ENCODE peak calls at places on chromosomes 12 and 14, in seven cellular contexts. M is MM.1S, O is foreskin fibroblast, A is cardiac fibroblast, L is A549, U is fibroblast of pulmonary artery, F is AG04450. Y is an unnamed sample.

GRCh38 chr12:132170094-132170636 is 25.9 kb downstream of the NOC4L start:
- DNase-seq in F (no peak), A (peak; percentile 47), L (no peak), M (no peak), O (peak; percentile 43), U (peak; percentile 70), Y (no peak)

GRCh38 chr14:28763914-28764848 is 2.4 kb upstream of the FOXG1 start:
- DNase-seq in M (no peak), O (no peak), L (no peak), U (no peak), F (no peak), A (no peak), Y (no peak)

GRCh38 chr14:20697273-20698017 is 8.9 kb downstream of the ANG start:
- DNase-seq in F (no peak), M (peak; percentile 53), L (peak; percentile 67), A (peak; percentile 88), U (peak; percentile 85), O (peak; percentile 65), Y (peak; percentile 30)

GRCh38 chr14:89669209-89669608 is 252.2 kb upstream of the FOXN3 start:
- DNase-seq in U (no peak), F (no peak), A (no peak), L (no peak), O (no peak), M (no peak), Y (no peak)

GRCh38 chr12:109680521-109681030 is 33.0 kb upstream of the FAM222A start:
- DNase-seq in U (no peak), O (no peak), L (no peak), F (no peak), M (no peak), A (no peak), Y (no peak)

GRCh38 chr14:38500125-38500524 is 244.2 kb upstream of the CLEC14A start:
- DNase-seq in A (peak; percentile 21), F (no peak), U (peak; percentile 69), M (no peak), O (no peak), L (no peak), Y (no peak)

GRCh38 chr12:130715996-130716917 is at the start of gene RIMBP2:
- DNase-seq in F (no peak), M (no peak), U (peak; percentile 8), O (peak; percentile 8), L (no peak), A (peak; percentile 52), Y (no peak)

GRCh38 chr12:80580254-80580653 is 127.2 kb upstream of the MYF6 start:
- DNase-seq in O (peak; percentile 83), M (no peak), U (peak; percentile 76), A (peak; percentile 95), L (no peak), F (peak; percentile 80), Y (peak; percentile 91)

GRCh38 chr12:125081427-125081826 is 16.2 kb downstream of the AACS start:
- DNase-seq in U (no peak), L (no peak), O (no peak), F (no peak), A (no peak), M (no peak), Y (no peak)

GRCh38 chr12:10965511-10965910 is 21.2 kb downstream of the TAS2R50 start:
- DNase-seq in F (no peak), O (no peak), U (no peak), M (no peak), L (no peak), A (no peak), Y (no peak)

GRCh38 chr12:109308534-109309440 is at the start of gene FOXN4:
- DNase-seq in M (no peak), L (peak; percentile 43), F (no peak), A (no peak), O (no peak), U (no peak), Y (no peak)

GRCh38 chr12:96493101-96493500 is 3.7 kb downstream of the CFAP54 start:
- DNase-seq in L (no peak), O (no peak), U (peak; percentile 45), M (no peak), F (no peak), A (peak; percentile 70), Y (no peak)

GRCh38 chr12:130576286-130576933 is 139.7 kb downstream of the RIMBP2 start:
- DNase-seq in F (no peak), M (no peak), U (no peak), O (no peak), L (no peak), A (no peak), Y (no peak)

GRCh38 chr12:26810330-26810729 is 22.7 kb downstream of the ITPR2 start:
- DNase-seq in M (no peak), O (peak; percentile 67), U (peak; percentile 85), A (peak; percentile 76), F (no peak), L (no peak), Y (no peak)

GRCh38 chr14:95841680-95842079 is 35.0 kb upstream of the TUNAR start:
- DNase-seq in A (no peak), O (no peak), M (no peak), F (no peak), U (no peak), L (no peak), Y (no peak)

GRCh38 chr14:101719708-101720107 is 41.8 kb upstream of the PPP2R5C start:
- DNase-seq in O (no peak), L (no peak), U (no peak), F (no peak), A (no peak), M (no peak), Y (no peak)

GRCh38 chr12:68349083-68349700 is 17.0 kb upstream of the MDM1 start:
- DNase-seq in A (no peak), M (no peak), O (no peak), L (no peak), F (no peak), U (no peak), Y (no peak)

GRCh38 chr12:68348419-68348818 is 16.3 kb upstream of the MDM1 start:
- DNase-seq in L (no peak), M (no peak), F (no peak), U (no peak), A (no peak), O (no peak), Y (no peak)

GRCh38 chr12:68350753-68351152 is 18.6 kb upstream of the MDM1 start:
- DNase-seq in U (no peak), O (peak; percentile 32), F (no peak), M (no peak), A (peak; percentile 63), L (no peak), Y (no peak)

GRCh38 chr12:68352067-68352466 is 19.9 kb upstream of the MDM1 start:
- DNase-seq in U (no peak), O (peak; percentile 41), L (no peak), F (no peak), A (no peak), M (no peak), Y (no peak)

DNA sequence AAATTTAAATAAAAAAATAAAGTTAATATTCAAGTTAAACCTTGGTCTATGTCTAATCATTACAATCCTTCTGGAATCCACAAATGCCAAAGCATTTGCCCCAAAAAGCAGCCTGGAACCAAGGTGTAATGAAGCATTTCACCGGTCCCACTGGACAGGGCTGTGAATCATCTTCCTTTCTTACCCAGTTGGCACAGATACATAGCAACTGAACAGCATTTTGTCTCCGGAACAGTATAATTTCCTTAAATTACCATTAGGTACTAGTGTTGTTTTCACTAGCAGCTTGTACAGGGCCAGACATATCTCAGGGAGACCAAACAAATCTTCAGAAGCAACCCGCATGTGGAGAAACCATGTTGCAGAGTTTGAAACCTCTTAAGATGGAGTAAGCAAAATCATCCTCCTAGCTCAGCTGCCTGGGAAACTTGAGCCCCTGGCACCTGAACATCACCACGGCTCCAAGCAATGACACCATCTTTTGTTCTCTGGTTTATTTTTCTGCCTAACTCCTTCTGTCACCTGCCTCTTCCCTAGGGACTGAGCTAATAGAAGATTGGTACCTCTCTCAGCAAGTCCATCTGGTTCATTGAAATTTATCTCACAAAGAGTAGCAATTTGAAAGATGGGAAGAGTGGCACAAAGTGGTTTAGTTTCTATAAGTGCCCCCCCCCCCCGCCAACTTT is 17.9 kb upstream of the MDM1 start:
- DNase-seq in O (no peak), L (no peak), F (no peak), M (no peak), U (no peak), A (no peak), Y (no peak)
- H3K4me3 ChIP-seq in O (no peak overlapping the region), L (no peak overlapping the region), F (no peak overlapping the region), M (no peak overlapping the region), U (no peak overlapping the region), A (no peak overlapping the region), Y (no peak overlapping the region)

GRCh38 chr14:49950275-49951250 is 57.7 kb downstream of the ARF6 start:
- DNase-seq in A (peak; percentile 58), O (no peak), L (no peak), M (no peak), U (no peak), F (no peak), Y (no peak)
- H3K4me3 ChIP-seq in A (no peak overlapping the region), O (no peak overlapping the region), L (no peak overlapping the region), M (no peak overlapping the region), U (no peak overlapping the region), F (no peak overlapping the region), Y (no peak overlapping the region)

GRCh38 chr12:1171657-1172056 is 180.6 kb downstream of the ERC1 start:
- DNase-seq in A (no peak), U (no peak), L (no peak), M (no peak), O (no peak), F (no peak), Y (no peak)

GRCh38 chr12:1173806-1174617 is 183.0 kb downstream of the ERC1 start:
- DNase-seq in L (no peak), O (no peak), F (no peak), M (peak; percentile 83), A (no peak), U (no peak), Y (no peak)

GRCh38 chr12:1170411-1170810 is 179.4 kb downstream of the ERC1 start:
- DNase-seq in F (no peak), L (no peak), U (no peak), O (no peak), A (no peak), M (no peak), Y (no peak)

GRCh38 chr12:1176191-1176590 is 185.2 kb downstream of the ERC1 start:
- DNase-seq in L (no peak), F (no peak), U (no peak), O (no peak), M (no peak), A (no peak), Y (no peak)

GRCh38 chr12:1174659-1175058 is 183.6 kb downstream of the ERC1 start:
- DNase-seq in A (no peak), O (no peak), L (no peak), M (no peak), F (no peak), U (no peak), Y (no peak)
- H3K4me3 ChIP-seq in A (no peak overlapping the region), O (no peak overlapping the region), L (no peak overlapping the region), M (peak overlapping the region; percentile 43), F (no peak overlapping the region), U (no peak overlapping the region), Y (no peak overlapping the region)

DNA sequence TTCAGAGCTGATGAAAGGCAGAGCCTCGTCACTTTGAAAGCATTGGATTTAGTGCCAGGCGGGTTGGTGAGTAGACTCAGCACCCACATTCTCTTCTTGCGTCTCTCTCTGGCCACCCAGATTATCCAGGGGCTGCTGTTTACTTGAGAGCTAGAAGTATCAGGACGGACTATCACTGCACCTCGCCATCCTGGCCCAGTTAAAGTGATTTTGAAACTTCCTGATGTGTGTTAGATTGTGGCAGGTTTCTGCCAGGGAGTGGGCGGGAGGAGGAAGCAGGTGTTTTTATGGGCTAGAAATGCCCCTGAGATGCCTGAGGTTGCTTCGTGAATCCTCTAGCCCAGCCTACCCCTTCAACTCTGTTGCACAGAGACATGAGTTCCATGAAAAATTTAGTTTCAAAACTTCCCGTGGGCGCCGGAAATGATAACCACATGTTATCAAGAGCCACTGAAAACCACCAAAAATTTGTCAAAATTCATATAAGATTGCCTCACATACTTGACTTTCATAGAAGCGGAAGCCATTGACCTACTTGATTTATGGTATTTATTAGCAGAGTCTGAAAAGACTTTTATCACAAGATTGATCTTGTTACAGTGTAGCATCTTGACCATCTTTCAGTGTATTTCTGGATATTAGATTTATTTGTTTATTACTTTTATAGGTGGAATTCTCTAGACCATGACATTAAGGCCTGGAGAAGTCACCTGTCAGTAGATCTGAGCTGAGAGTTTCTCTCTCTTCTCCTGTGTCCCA is 466.0 kb downstream of the RAD51B start:
- DNase-seq in F (no peak), U (no peak), O (no peak), M (no peak), L (no peak), A (no peak), Y (no peak)
- H3K4me3 ChIP-seq in F (no peak overlapping the region), U (no peak overlapping the region), O (no peak overlapping the region), M (no peak overlapping the region), L (no peak overlapping the region), A (no peak overlapping the region), Y (no peak overlapping the region)